ENCODE peak calls at places on chromosomes 1 and 21, in four cellular contexts. D is stimulated activated CD8-positive, alpha-beta memory T cell treated with anti-CD3 and anti-CD28 coated beads, Interleukin-2, amount 100 ng/mL, for 1 hour; G is brain microvascular endothelial cell; U is right lobe of liver. O is an unnamed sample.
A peak's percentile ranks its signal among the peaks of the same experiment; 100 is the strongest.

GRCh38 chr1:224080082-224080774 is 33.7 kb upstream of the FBXO28 start:
- DNase-seq in D (no peak), G (peak; percentile 32), U (no peak), O (no peak)

GRCh38 chr21:46154955-46155513 is 345 bp downstream of the FTCD start:
- DNase-seq in D (no peak), G (no peak), U (no peak), O (no peak)

GRCh38 chr1:28470146-28470545 is 35.7 kb upstream of the RCC1 start:
- DNase-seq in D (no peak), G (no peak), U (no peak), O (no peak)

GRCh38 chr21:32350981-32351380 is 41.8 kb downstream of the URB1 start:
- DNase-seq in D (no peak), G (no peak), U (no peak), O (no peak)

GRCh38 chr21:19922122-19922521 is 1076.1 kb upstream of the NCAM2 start:
- DNase-seq in D (no peak), G (no peak), U (no peak), O (no peak)

GRCh38 chr1:146021622-146022402 is at the start of gene HJV:
- DNase-seq in D (no peak), G (no peak), U (peak; percentile 72), O (no peak)

GRCh38 chr1:21870611-21871010 is 58.5 kb downstream of the LDLRAD2 start:
- DNase-seq in D (no peak), G (no peak), U (no peak), O (no peak)

GRCh38 chr1:36080801-36081200 is 3.1 kb upstream of the TEKT2 start:
- DNase-seq in D (no peak), G (no peak), U (no peak), O (no peak)

GRCh38 chr1:51551081-51551480 is 32.0 kb upstream of the EPS15 start:
- DNase-seq in D (no peak), G (no peak), U (no peak), O (no peak)

GRCh38 chr1:227897704-227898438 is 49.9 kb downstream of the WNT9A start:
- DNase-seq in D (no peak), G (no peak), U (peak; percentile 31), O (no peak)

GRCh38 chr1:44835738-44836675 is 7.0 kb downstream of the PTCH2 start:
- DNase-seq in D (peak; percentile 70), G (peak; percentile 71), U (peak; percentile 79), O (peak; percentile 78)

GRCh38 chr1:62230724-62231123 is 36.1 kb downstream of the L1TD1 start:
- DNase-seq in D (no peak), G (peak; percentile 82), U (no peak), O (no peak)

GRCh38 chr1:183244466-183244865 is 58.4 kb downstream of the LAMC2 start:
- DNase-seq in D (no peak), G (no peak), U (no peak), O (no peak)

GRCh38 chr1:235721982-235722381 is 72.4 kb upstream of the GNG4 start:
- DNase-seq in D (no peak), G (no peak), U (no peak), O (no peak)

GRCh38 chr1:181936768-181937581 is 124.5 kb downstream of the ZNF648 start:
- DNase-seq in D (no peak), G (no peak), U (no peak), O (no peak)

GRCh38 chr1:241842565-241842964 is 5.4 kb upstream of the EXO1 start:
- DNase-seq in D (no peak), G (peak; percentile 28), U (no peak), O (no peak)

GRCh38 chr1:80915491-80915890 is 885.2 kb upstream of the ADGRL2 start:
- DNase-seq in D (no peak), G (no peak), U (no peak), O (no peak)

GRCh38 chr1:19690342-19690741 is 25.7 kb downstream of the HTR6 start:
- DNase-seq in D (no peak), G (no peak), U (no peak), O (no peak)

GRCh38 chr1:13762642-13763041 is 62.7 kb downstream of the PRDM2 start:
- DNase-seq in D (no peak), G (no peak), U (no peak), O (no peak)

GRCh38 chr1:114745351-114745750 is 12.4 kb downstream of the CSDE1 start:
- DNase-seq in D (no peak), G (no peak), U (no peak), O (no peak)

GRCh38 chr1:179591592-179592580 is at the start of gene TDRD5:
- DNase-seq in D (no peak), G (no peak), U (no peak), O (no peak)

GRCh38 chr1:243735457-243735856 is 114.6 kb downstream of the AKT3 start:
- DNase-seq in D (no peak), G (no peak), U (no peak), O (no peak)

GRCh38 chr1:237141471-237141870 is 99.5 kb downstream of the RYR2 start:
- DNase-seq in D (no peak), G (no peak), U (no peak), O (no peak)

GRCh38 chr1:153364766-153365678 is 7.4 kb downstream of the S100A9 start:
- DNase-seq in D (no peak), G (no peak), U (no peak), O (no peak)

GRCh38 chr1:227449051-227449450 is 114.3 kb upstream of the ZNF678 start:
- DNase-seq in D (no peak), G (no peak), U (no peak), O (no peak)

GRCh38 chr21:46634966-46635323 is 529 bp upstream of the PRMT2 start:
- DNase-seq in D (no peak), G (peak; percentile 81), U (peak; percentile 68), O (no peak)

GRCh38 chr21:23541571-23541970 is 2065.7 kb downstream of the MRPL39 start:
- DNase-seq in D (no peak), G (no peak), U (no peak), O (no peak)

GRCh38 chr1:94237291-94238226 is at the start of gene ARHGAP29:
- DNase-seq in D (no peak), G (peak; percentile 74), U (peak; percentile 93), O (no peak)

GRCh38 chr1:9293512-9294439 is 1.1 kb downstream of the SPSB1 start:
- DNase-seq in D (no peak), G (peak; percentile 22), U (no peak), O (no peak)

GRCh38 chr1:42737257-42737656 is 2.8 kb downstream of the CLDN19 start:
- DNase-seq in D (no peak), G (no peak), U (no peak), O (no peak)

GRCh38 chr1:30920827-30921226 is 12.3 kb upstream of the SDC3 start:
- DNase-seq in D (no peak), G (peak; percentile 53), U (no peak), O (no peak)

GRCh38 chr21:41110664-41111063 is 57.3 kb upstream of the BACE2 start:
- DNase-seq in D (no peak), G (no peak), U (no peak), O (no peak)

GRCh38 chr1:47424336-47424982 is 8.4 kb downstream of the FOXE3 start:
- DNase-seq in D (no peak), G (peak; percentile 39), U (no peak), O (no peak)

GRCh38 chr1:182752077-182752826 is 37.3 kb upstream of the NPL start:
- DNase-seq in D (no peak), G (no peak), U (no peak), O (no peak)

GRCh38 chr21:14957836-14958235 is 107.0 kb downstream of the NRIP1 start:
- DNase-seq in D (no peak), G (no peak), U (no peak), O (no peak)

GRCh38 chr1:183783896-183784637 is 20.9 kb upstream of the RGL1 start:
- DNase-seq in D (no peak), G (peak; percentile 54), U (peak; percentile 58), O (no peak)